ENCODE peak calls at places on chromosome 2, in nine cellular contexts. W is HFF-Myc, Y is NCI-H2107, K is NCI-H2171 treated with DMSO at 0.1 percent for 48 hours, N is type B pancreatic cell, I is NCI-H1105 treated with DMSO at 0.1 percent for 48 hours, F is hypothalamus, C is BJ, G is astrocyte of the spinal cord. J is an unnamed sample.

GRCh38 chr2:162565666-162566065 is 221.7 kb downstream of the GCA start:
- DNase-seq in W (no peak), Y (no peak), K (no peak), N (no peak), I (no peak), F (no peak), C (no peak), G (no peak), J (no peak)

GRCh38 chr2:128451636-128452411 is 133.2 kb upstream of the HS6ST1 start:
- DNase-seq in W (no peak), Y (no peak), K (no peak), N (peak), I (no peak), F (no peak), C (no peak), G (no peak), J (no peak)

GRCh38 chr2:82254728-82255127 is 1950.2 kb upstream of the LRRTM1 start:
- DNase-seq in W (no peak), Y (no peak), K (no peak), N (no peak), I (no peak), F (no peak), C (no peak), G (no peak), J (no peak)

GRCh38 chr2:155080394-155080793 is 381.9 kb downstream of the KCNJ3 start:
- DNase-seq in W (no peak), Y (no peak), K (no peak), N (no peak), I (no peak), F (no peak), C (no peak), G (no peak), J (no peak)

GRCh38 chr2:237885931-237886701 is 26.7 kb downstream of the RAMP1 start:
- DNase-seq in W (no peak), Y (no peak), K (no peak), N (no peak), I (no peak), F (no peak), C (no peak), G (peak), J (no peak)

GRCh38 chr2:15506231-15506819 is 54.8 kb downstream of the NBAS start:
- DNase-seq in W (no peak), Y (no peak), K (no peak), N (no peak), I (no peak), F (no peak), C (no peak), G (peak), J (no peak)

GRCh38 chr2:220469201-220469600 is 841.8 kb downstream of the SLC4A3 start:
- DNase-seq in W (peak), Y (no peak), K (no peak), N (no peak), I (no peak), F (no peak), C (peak), G (peak), J (no peak)

GRCh38 chr2:234412726-234413125 is 84.2 kb downstream of the ARL4C start:
- DNase-seq in W (no peak), Y (no peak), K (no peak), N (no peak), I (no peak), F (no peak), C (no peak), G (no peak), J (no peak)

GRCh38 chr2:177525351-177525750 is 132.8 kb downstream of the AGPS start:
- DNase-seq in W (no peak), Y (no peak), K (no peak), N (no peak), I (no peak), F (no peak), C (no peak), G (no peak), J (no peak)

GRCh38 chr2:235021752-235022151 is 69.9 kb downstream of the SH3BP4 start:
- DNase-seq in W (peak), Y (no peak), K (no peak), N (no peak), I (no peak), F (no peak), C (peak), G (peak), J (no peak)

GRCh38 chr2:26438526-26438925 is 36.8 kb downstream of the DRC1 start:
- DNase-seq in W (peak), Y (no peak), K (no peak), N (no peak), I (no peak), F (no peak), C (peak), G (no peak), J (no peak)

GRCh38 chr2:240437861-240438809 is 2.7 kb downstream of the GPC1 start:
- DNase-seq in W (no peak), Y (no peak), K (peak), N (no peak), I (peak), F (peak), C (no peak), G (peak), J (peak)

GRCh38 chr2:99261242-99261641 is 5.8 kb upstream of the LYG2 start:
- DNase-seq in W (no peak), Y (no peak), K (peak), N (no peak), I (no peak), F (no peak), C (no peak), G (no peak), J (no peak)

GRCh38 chr2:74553892-74554820 is at the start of the genes DOK1 and LOXL3:
- DNase-seq in W (no peak), Y (peak), K (no peak), N (peak), I (peak), F (peak), C (peak), G (peak), J (peak)

GRCh38 chr2:218295029-218295428 is 2.7 kb upstream of the TMBIM1 start:
- DNase-seq in W (no peak), Y (no peak), K (no peak), N (no peak), I (no peak), F (no peak), C (no peak), G (no peak), J (no peak)

GRCh38 chr2:109722026-109722425 is 72.1 kb upstream of the RGPD5 start:
- DNase-seq in W (no peak), Y (no peak), K (no peak), N (peak), I (peak), F (no peak), C (no peak), G (no peak), J (no peak)

GRCh38 chr2:111202266-111203040 is 81.7 kb downstream of the BCL2L11 start:
- DNase-seq in W (peak), Y (no peak), K (no peak), N (no peak), I (no peak), F (no peak), C (no peak), G (peak), J (no peak)

GRCh38 chr2:209387389-209387788 is 36.5 kb upstream of the MAP2 start:
- DNase-seq in W (no peak), Y (no peak), K (no peak), N (no peak), I (no peak), F (no peak), C (no peak), G (no peak), J (no peak)

GRCh38 chr2:240556553-240557100 is 1.2 kb downstream of the ANKMY1 start:
- DNase-seq in W (no peak), Y (no peak), K (peak), N (peak), I (no peak), F (no peak), C (no peak), G (no peak), J (peak)

GRCh38 chr2:25324905-25325592 is 16.7 kb downstream of the DNMT3A start:
- DNase-seq in W (no peak), Y (no peak), K (no peak), N (no peak), I (no peak), F (peak), C (no peak), G (peak), J (no peak)

GRCh38 chr2:61178603-61179545 is 16.9 kb downstream of the C2orf74 start:
- DNase-seq in W (no peak), Y (no peak), K (no peak), N (no peak), I (no peak), F (no peak), C (no peak), G (no peak), J (no peak)

GRCh38 chr2:43193996-43194869 is 32.2 kb downstream of the ZFP36L2 start:
- DNase-seq in W (no peak), Y (no peak), K (no peak), N (no peak), I (no peak), F (no peak), C (no peak), G (no peak), J (no peak)

GRCh38 chr2:201185863-201186262 is 2.9 kb downstream of the CASP10 start:
- DNase-seq in W (no peak), Y (no peak), K (no peak), N (no peak), I (no peak), F (no peak), C (no peak), G (no peak), J (no peak)

GRCh38 chr2:110105608-110106467 is 9.8 kb downstream of the MALL start:
- DNase-seq in W (peak), Y (no peak), K (peak), N (peak), I (no peak), F (no peak), C (peak), G (peak), J (no peak)

GRCh38 chr2:84757648-84758047 is 123.2 kb downstream of the TRABD2A start:
- DNase-seq in W (no peak), Y (no peak), K (no peak), N (no peak), I (no peak), F (no peak), C (no peak), G (no peak), J (no peak)

GRCh38 chr2:133390151-133390550 is 178.1 kb downstream of the NCKAP5 start:
- DNase-seq in W (no peak), Y (no peak), K (no peak), N (no peak), I (no peak), F (no peak), C (peak), G (peak), J (no peak)

J was measured in GM12892.